ENCODE peak calls at places on chromosomes 13 and 19, in four cellular contexts. One of them, this sample, is unnamed.

GRCh38 chr13:68078874-68079273 is 848.7 kb upstream of the PCDH9 start:
- DNase-seq in GM12878: no peak
- DNase-seq in SK-N-SH: no peak
- DNase-seq in K562: no peak
- DNase-seq in this sample: no peak

GRCh38 chr19:10848208-10848843 is at the start of gene C19orf38:
- DNase-seq in GM12878: no peak
- DNase-seq in SK-N-SH: no peak
- DNase-seq in K562: peak
- DNase-seq in this sample: no peak

GRCh38 chr19:40542197-40542859 is 34.3 kb upstream of the SHKBP1 start:
- DNase-seq in GM12878: no peak
- DNase-seq in SK-N-SH: peak
- DNase-seq in K562: no peak
- DNase-seq in this sample: no peak

GRCh38 chr19:52722062-52723005 is 12.5 kb downstream of the ZNF611 start:
- DNase-seq in GM12878: no peak
- DNase-seq in SK-N-SH: no peak
- DNase-seq in K562: no peak
- DNase-seq in this sample: no peak

GRCh38 chr13:110549795-110550160 is 11.7 kb downstream of the RAB20 start:
- DNase-seq in GM12878: no peak
- DNase-seq in SK-N-SH: no peak
- DNase-seq in K562: no peak
- DNase-seq in this sample: no peak

GRCh38 chr19:49946415-49946814 is 14.6 kb downstream of the SIGLEC11 start:
- DNase-seq in GM12878: no peak
- DNase-seq in SK-N-SH: no peak
- DNase-seq in K562: no peak
- DNase-seq in this sample: no peak

GRCh38 chr19:8017808-8018207 is 12.4 kb upstream of the ELAVL1 start:
- DNase-seq in GM12878: no peak
- DNase-seq in SK-N-SH: no peak
- DNase-seq in K562: peak
- DNase-seq in this sample: no peak

GRCh38 chr13:102012299-102013293 is 389.3 kb downstream of the FGF14 start:
- DNase-seq in GM12878: no peak
- DNase-seq in SK-N-SH: no peak
- DNase-seq in K562: no peak
- DNase-seq in this sample: no peak

GRCh38 chr13:30869491-30869890 is 36.6 kb upstream of the MEDAG start:
- DNase-seq in GM12878: no peak
- DNase-seq in SK-N-SH: no peak
- DNase-seq in K562: no peak
- DNase-seq in this sample: no peak

GRCh38 chr13:79667771-79668170 is 186.8 kb downstream of the NDFIP2 start:
- DNase-seq in GM12878: no peak
- DNase-seq in SK-N-SH: no peak
- DNase-seq in K562: no peak
- DNase-seq in this sample: no peak

GRCh38 chr13:79663977-79664636 is 183.2 kb downstream of the NDFIP2 start:
- DNase-seq in GM12878: no peak
- DNase-seq in SK-N-SH: no peak
- DNase-seq in K562: no peak
- DNase-seq in this sample: no peak

GRCh38 chr13:79671420-79671819 is 190.5 kb downstream of the NDFIP2 start:
- DNase-seq in GM12878: no peak
- DNase-seq in SK-N-SH: no peak
- DNase-seq in K562: no peak
- DNase-seq in this sample: no peak

GRCh38 chr13:79663420-79663819 is 182.5 kb downstream of the NDFIP2 start:
- DNase-seq in GM12878: no peak
- DNase-seq in SK-N-SH: no peak
- DNase-seq in K562: no peak
- DNase-seq in this sample: no peak

GRCh38 chr13:79668353-79668752 is 187.4 kb downstream of the NDFIP2 start:
- DNase-seq in GM12878: no peak
- DNase-seq in SK-N-SH: no peak
- DNase-seq in K562: no peak
- DNase-seq in this sample: no peak
- TF ChIP-seq NRF1 in GM12878: no peak
- TF ChIP-seq NRF1 in SK-N-SH: no peak
- TF ChIP-seq NRF1 in K562: no peak
- TF ChIP-seq NRF1 in this sample: no peak

DNA sequence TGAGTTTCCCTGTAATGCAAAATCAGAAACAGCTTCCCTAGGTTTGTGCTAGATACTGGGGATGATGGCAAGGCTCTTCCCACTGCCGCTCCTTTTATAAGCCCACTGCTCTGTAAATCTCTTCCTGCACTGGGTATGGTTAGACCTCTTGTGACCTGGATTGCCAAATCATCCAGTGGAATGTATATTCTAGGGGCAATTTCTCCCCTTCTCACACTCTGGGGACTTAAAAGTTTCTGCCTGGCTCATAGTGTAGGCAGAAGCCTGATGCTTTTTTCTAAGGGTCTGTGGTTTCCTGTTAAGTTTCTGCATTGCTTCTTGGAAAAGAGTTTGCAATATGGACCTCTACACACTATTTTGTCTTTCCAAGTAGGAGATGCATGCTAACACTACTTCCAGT is 1582.0 kb upstream of the PCDH20 start:
- DNase-seq in GM12878: no peak
- DNase-seq in SK-N-SH: no peak
- DNase-seq in K562: no peak
- DNase-seq in this sample: no peak
- TF ChIP-seq NRF1 in GM12878: no peak
- TF ChIP-seq NRF1 in SK-N-SH: no peak
- TF ChIP-seq NRF1 in K562: no peak
- TF ChIP-seq NRF1 in this sample: no peak

GRCh38 chr19:1568320-1569019 is at the start of gene MEX3D:
- DNase-seq in GM12878: no peak
- DNase-seq in SK-N-SH: peak
- DNase-seq in K562: peak
- DNase-seq in this sample: peak
- TF ChIP-seq NRF1 in GM12878: peak
- TF ChIP-seq NRF1 in SK-N-SH: peak
- TF ChIP-seq NRF1 in K562: no peak
- TF ChIP-seq NRF1 in this sample: no peak

GRCh38 chr19:12785431-12786011 is 5.8 kb upstream of the JUNB start:
- DNase-seq in GM12878: no peak
- DNase-seq in SK-N-SH: no peak
- DNase-seq in K562: no peak
- DNase-seq in this sample: no peak
- TF ChIP-seq NRF1 in GM12878: no peak
- TF ChIP-seq NRF1 in SK-N-SH: no peak
- TF ChIP-seq NRF1 in K562: no peak
- TF ChIP-seq NRF1 in this sample: no peak

DNA sequence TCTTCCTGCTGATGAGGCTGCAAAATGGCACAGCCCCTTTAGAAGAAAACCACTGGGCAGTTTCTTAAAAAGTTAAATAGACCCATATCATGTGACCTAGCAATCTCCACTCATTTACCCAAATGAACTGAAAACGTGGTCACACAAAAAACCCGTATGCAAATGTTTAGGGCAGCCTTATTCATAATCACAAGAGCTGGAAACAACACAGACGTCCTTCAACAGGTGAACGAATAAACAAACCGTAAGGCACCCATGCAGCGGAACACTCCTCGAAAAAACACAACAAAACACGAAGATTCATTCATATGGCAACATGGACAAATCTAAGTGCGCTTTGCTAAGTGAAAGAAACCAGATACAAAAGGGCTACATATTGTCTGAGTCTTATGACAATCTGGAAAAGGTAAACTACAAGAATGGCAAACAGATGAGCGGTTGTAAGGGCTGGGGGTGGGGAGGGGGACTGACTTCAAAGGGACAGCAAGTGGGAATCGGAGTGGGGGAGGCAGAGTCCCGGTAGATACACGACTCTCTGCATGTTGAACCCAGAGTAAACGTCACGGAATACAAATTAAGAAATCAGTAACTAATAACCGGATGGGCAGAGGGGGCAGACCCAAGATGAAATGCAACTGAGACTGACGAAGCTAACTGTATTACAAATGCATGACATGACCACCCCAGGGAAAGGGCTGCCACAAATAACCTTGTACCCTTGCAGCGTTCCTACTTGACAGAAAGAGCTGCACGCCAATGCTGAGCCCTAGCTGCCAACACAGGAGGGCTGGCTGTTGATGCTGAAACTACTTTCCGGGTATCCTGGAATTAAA is 33.4 kb downstream of the MLLT1 start:
- DNase-seq in GM12878: no peak
- DNase-seq in SK-N-SH: no peak
- DNase-seq in K562: no peak
- DNase-seq in this sample: no peak
- TF ChIP-seq NRF1 in GM12878: no peak
- TF ChIP-seq NRF1 in SK-N-SH: no peak
- TF ChIP-seq NRF1 in K562: no peak
- TF ChIP-seq NRF1 in this sample: no peak

DNA sequence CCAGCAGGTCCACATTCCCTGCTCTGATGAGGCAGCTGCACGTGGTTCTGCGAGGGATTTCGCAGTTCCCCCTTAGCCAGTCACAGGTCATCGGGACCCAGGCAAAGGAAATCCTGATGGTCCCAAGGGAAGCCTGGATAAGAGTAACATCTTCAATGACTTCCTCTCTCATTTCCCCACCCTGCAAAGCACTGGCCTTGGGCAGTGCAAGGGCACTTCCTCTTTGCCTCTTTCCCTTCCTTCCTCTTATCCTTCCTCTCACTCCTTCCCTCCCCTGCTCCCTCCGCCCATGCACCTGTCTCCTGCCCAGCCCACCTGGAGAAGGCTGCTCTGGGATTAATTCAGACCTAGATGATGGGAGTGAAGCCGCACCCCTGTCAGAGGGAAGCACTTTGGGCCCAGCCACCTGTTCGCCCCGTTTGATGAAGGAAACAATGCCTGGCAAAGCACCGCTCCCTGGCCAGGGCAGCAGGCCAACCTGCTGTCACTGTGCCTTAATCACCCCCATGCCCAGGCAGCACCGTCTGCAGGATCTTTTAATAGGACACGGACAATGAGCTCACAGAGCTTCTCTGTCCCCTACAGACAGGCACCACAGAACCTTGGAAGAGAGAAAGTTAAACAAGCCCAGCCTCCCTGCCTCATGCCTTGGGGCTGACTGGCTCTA is 113.5 kb upstream of the PABPC3 start:
- DNase-seq in GM12878: no peak
- DNase-seq in SK-N-SH: no peak
- DNase-seq in K562: no peak
- DNase-seq in this sample: no peak
- TF ChIP-seq NRF1 in GM12878: no peak
- TF ChIP-seq NRF1 in SK-N-SH: no peak
- TF ChIP-seq NRF1 in K562: no peak
- TF ChIP-seq NRF1 in this sample: no peak

GRCh38 chr19:46860846-46861690 is at the start of gene ARHGAP35:
- DNase-seq in GM12878: no peak
- DNase-seq in SK-N-SH: peak
- DNase-seq in K562: peak
- DNase-seq in this sample: no peak
- TF ChIP-seq NRF1 in GM12878: no peak
- TF ChIP-seq NRF1 in SK-N-SH: no peak
- TF ChIP-seq NRF1 in K562: no peak
- TF ChIP-seq NRF1 in this sample: no peak

This sample was measured in H1.